ENCODE peak calls at places on chromosome 3, in five cellular contexts. One of them, this sample, is unnamed.
A peak's percentile ranks its signal among the peaks of the same experiment; 100 is the strongest.

GRCh38 chr3:69484507-69485393 is 98.9 kb upstream of the FRMD4B start:
- DNase-seq in H9: no peak
- DNase-seq in IMR-90: no peak
- DNase-seq in trophoblast cell: no peak
- DNase-seq in H1: no peak
- DNase-seq in this sample: no peak

GRCh38 chr3:43872301-43872700 is 181.6 kb downstream of the ABHD5 start:
- DNase-seq in trophoblast cell: no peak
- DNase-seq in H1: no peak
- DNase-seq in H9: peak; percentile 27
- DNase-seq in IMR-90: peak; percentile 91
- DNase-seq in this sample: no peak

GRCh38 chr3:123320224-123320623 is 118.5 kb downstream of the SEC22A start:
- DNase-seq in H9: no peak
- DNase-seq in trophoblast cell: no peak
- DNase-seq in IMR-90: no peak
- DNase-seq in H1: no peak
- DNase-seq in this sample: no peak

GRCh38 chr3:120198305-120198878 is 86.6 kb downstream of the GPR156 start:
- DNase-seq in H1: no peak
- DNase-seq in IMR-90: peak; percentile 41
- DNase-seq in trophoblast cell: no peak
- DNase-seq in H9: no peak
- DNase-seq in this sample: no peak

GRCh38 chr3:65432388-65433003 is 606.2 kb downstream of the MAGI1 start:
- DNase-seq in IMR-90: no peak
- DNase-seq in H9: no peak
- DNase-seq in trophoblast cell: no peak
- DNase-seq in H1: no peak
- DNase-seq in this sample: no peak

GRCh38 chr3:95971573-95971972 is 842.8 kb upstream of the EPHA6 start:
- DNase-seq in H1: no peak
- DNase-seq in IMR-90: no peak
- DNase-seq in H9: no peak
- DNase-seq in trophoblast cell: no peak
- DNase-seq in this sample: no peak

GRCh38 chr3:182909318-182910040 is 70.9 kb downstream of the DCUN1D1 start:
- DNase-seq in H9: no peak
- DNase-seq in IMR-90: no peak
- DNase-seq in trophoblast cell: no peak
- DNase-seq in H1: no peak
- DNase-seq in this sample: no peak

GRCh38 chr3:122916084-122916483 is 111.5 kb downstream of the SEMA5B start:
- DNase-seq in H1: no peak
- DNase-seq in trophoblast cell: no peak
- DNase-seq in H9: no peak
- DNase-seq in IMR-90: no peak
- DNase-seq in this sample: no peak

GRCh38 chr3:98553021-98553563 is 21.3 kb downstream of the GPR15 start:
- DNase-seq in H9: no peak
- DNase-seq in H1: no peak
- DNase-seq in IMR-90: no peak
- DNase-seq in trophoblast cell: no peak
- DNase-seq in this sample: no peak

GRCh38 chr3:65006300-65006739 is 318.5 kb upstream of the ADAMTS9 start:
- DNase-seq in H1: no peak
- DNase-seq in IMR-90: peak; percentile 18
- DNase-seq in H9: no peak
- DNase-seq in trophoblast cell: no peak
- DNase-seq in this sample: no peak

GRCh38 chr3:29759021-29759359 is 478.1 kb downstream of the RBMS3 start:
- DNase-seq in H9: no peak
- DNase-seq in H1: no peak
- DNase-seq in trophoblast cell: no peak
- DNase-seq in IMR-90: peak; percentile 80
- DNase-seq in this sample: no peak

GRCh38 chr3:179809639-179810038 is 156.8 kb downstream of the USP13 start:
- DNase-seq in H9: no peak
- DNase-seq in H1: no peak
- DNase-seq in trophoblast cell: no peak
- DNase-seq in IMR-90: no peak
- DNase-seq in this sample: no peak

GRCh38 chr3:29301332-29302011 is 20.6 kb downstream of the RBMS3 start:
- DNase-seq in trophoblast cell: no peak
- DNase-seq in H9: no peak
- DNase-seq in H1: no peak
- DNase-seq in IMR-90: peak; percentile 17
- DNase-seq in this sample: no peak

GRCh38 chr3:149965278-149965677 is 5.4 kb downstream of the PFN2 start:
- DNase-seq in trophoblast cell: no peak
- DNase-seq in IMR-90: no peak
- DNase-seq in H1: no peak
- DNase-seq in H9: no peak
- DNase-seq in this sample: no peak
- H4K91ac ChIP-seq in trophoblast cell: no peak overlapping the region
- H4K91ac ChIP-seq in IMR-90: no peak overlapping the region
- H4K91ac ChIP-seq in H1: no peak overlapping the region
- H4K91ac ChIP-seq in H9: no peak overlapping the region
- H4K91ac ChIP-seq in this sample: no peak overlapping the region

GRCh38 chr3:115960799-115961198 is 337.5 kb downstream of the GAP43 start:
- DNase-seq in H1: no peak
- DNase-seq in IMR-90: no peak
- DNase-seq in trophoblast cell: no peak
- DNase-seq in H9: no peak
- DNase-seq in this sample: no peak
- H4K91ac ChIP-seq in H1: no peak overlapping the region
- H4K91ac ChIP-seq in IMR-90: no peak overlapping the region
- H4K91ac ChIP-seq in trophoblast cell: no peak overlapping the region
- H4K91ac ChIP-seq in H9: no peak overlapping the region
- H4K91ac ChIP-seq in this sample: no peak overlapping the region

DNA sequence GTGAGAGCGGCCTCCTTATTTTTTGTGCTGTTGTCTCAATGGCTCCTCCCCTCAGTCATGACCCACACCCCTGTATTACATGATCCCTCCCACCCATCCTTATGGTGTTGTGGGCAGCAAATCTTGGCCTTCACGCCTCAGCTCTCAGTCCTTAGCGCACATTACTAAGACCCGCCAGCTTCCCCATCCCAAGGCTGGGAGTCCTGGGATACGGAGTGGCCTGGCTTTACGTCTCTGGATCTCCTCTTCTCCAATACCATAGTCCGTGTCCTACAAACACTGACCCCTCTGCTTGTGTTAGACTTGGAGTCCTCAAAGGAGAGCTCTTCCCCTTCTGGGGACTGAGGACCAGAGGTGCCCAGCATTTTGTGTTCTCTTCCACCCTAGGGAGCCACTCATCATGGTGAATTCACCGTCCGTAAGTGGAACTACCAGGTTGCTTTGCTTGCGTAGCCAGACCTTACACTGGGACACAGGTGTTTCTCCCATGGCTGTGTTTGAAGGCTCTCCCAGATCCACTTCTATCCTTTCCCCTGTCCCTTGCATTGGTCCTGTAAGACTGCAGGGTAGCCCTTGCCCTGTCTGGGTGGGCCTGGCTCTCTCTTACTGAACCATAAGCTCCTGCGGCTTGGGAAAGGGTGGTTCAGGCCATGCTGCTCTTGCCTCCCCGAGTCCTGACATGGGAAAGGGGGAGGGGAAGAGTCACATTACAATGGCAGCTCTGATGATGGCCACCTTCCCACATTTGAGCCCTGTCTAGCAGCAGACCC is 13.6 kb downstream of the GRM2 start:
- DNase-seq in H1: no peak
- DNase-seq in H9: no peak
- DNase-seq in trophoblast cell: no peak
- DNase-seq in IMR-90: no peak
- DNase-seq in this sample: no peak
- H4K91ac ChIP-seq in H1: no peak overlapping the region
- H4K91ac ChIP-seq in H9: no peak overlapping the region
- H4K91ac ChIP-seq in trophoblast cell: no peak overlapping the region
- H4K91ac ChIP-seq in IMR-90: no peak overlapping the region
- H4K91ac ChIP-seq in this sample: no peak overlapping the region

GRCh38 chr3:127573401-127573800 is 17.1 kb downstream of the TPRA1 start:
- DNase-seq in H9: no peak
- DNase-seq in IMR-90: no peak
- DNase-seq in H1: no peak
- DNase-seq in trophoblast cell: no peak
- DNase-seq in this sample: no peak
- H4K91ac ChIP-seq in H9: no peak overlapping the region
- H4K91ac ChIP-seq in IMR-90: no peak overlapping the region
- H4K91ac ChIP-seq in H1: no peak overlapping the region
- H4K91ac ChIP-seq in trophoblast cell: no peak overlapping the region
- H4K91ac ChIP-seq in this sample: no peak overlapping the region